ENCODE peak calls at places on chromosomes 2 and 18, in six cellular contexts. E is germinal center; A is activated effector memory CD4-positive, alpha-beta T cell treated with Interleukin-2 at 50 U/mL for 16 hours; I is caudate nucleus; M is activated naive CD4-positive, alpha-beta T cell treated with Interleukin-2 at 50 U/mL for 16 hours; F is NT2/D1. L is an unnamed sample.
A peak's percentile ranks its signal among the peaks of the same experiment; 100 is the strongest.

GRCh38 chr18:8947576-8947975 is 154.9 kb upstream of the NDUFV2 start:
- DNase-seq in M (no peak), A (no peak), E (no peak), F (no peak), I (no peak), L (no peak)

GRCh38 chr2:150610670-150611279 is 123.3 kb upstream of the RND3 start:
- DNase-seq in E (no peak), F (peak; percentile 46), M (no peak), A (no peak), I (no peak), L (peak; percentile 25)

GRCh38 chr2:179264238-179265081 is at the start of gene SESTD1:
- DNase-seq in E (peak; percentile 72), A (peak; percentile 51), M (peak; percentile 63), F (peak; percentile 38), I (peak; percentile 19), L (no peak)

GRCh38 chr2:33426666-33427231 is 49.7 kb upstream of the RASGRP3 start:
- DNase-seq in A (no peak), I (no peak), M (no peak), F (no peak), E (no peak), L (no peak)

GRCh38 chr2:230418341-230419016 is 2.5 kb downstream of the SP100 start:
- DNase-seq in A (no peak), I (no peak), E (no peak), F (no peak), M (no peak), L (no peak)

GRCh38 chr18:46939998-46940571 is 22.7 kb downstream of the KATNAL2 start:
- DNase-seq in F (no peak), M (no peak), E (no peak), A (no peak), I (no peak), L (no peak)

GRCh38 chr2:119441376-119442231 is 9.9 kb downstream of the TMEM37 start:
- DNase-seq in I (no peak), A (no peak), M (no peak), E (no peak), F (no peak), L (no peak)

GRCh38 chr2:235716875-235717496 is 223.1 kb downstream of the AGAP1 start:
- DNase-seq in M (no peak), A (no peak), F (no peak), I (no peak), E (no peak), L (no peak)

GRCh38 chr2:75142081-75142480 is 57.2 kb downstream of the TACR1 start:
- DNase-seq in F (no peak), A (no peak), E (no peak), I (no peak), M (no peak), L (no peak)

GRCh38 chr2:171529914-171530313 is 7.6 kb downstream of the CYBRD1 start:
- DNase-seq in E (no peak), F (no peak), I (no peak), M (no peak), A (no peak), L (no peak)

GRCh38 chr2:100956081-100956480 is 46.0 kb upstream of the RPL31 start:
- DNase-seq in A (no peak), M (no peak), E (no peak), F (no peak), I (no peak), L (no peak)

GRCh38 chr2:225668606-225669266 is 269.2 kb downstream of the NYAP2 start:
- DNase-seq in M (no peak), F (peak; percentile 57), I (no peak), A (no peak), E (peak; percentile 30), L (no peak)

GRCh38 chr2:23600336-23600735 is 215.4 kb downstream of the KLHL29 start:
- DNase-seq in M (no peak), E (no peak), A (no peak), F (no peak), I (no peak), L (no peak)

GRCh38 chr2:32858713-32859112 is 88.0 kb upstream of the LTBP1 start:
- DNase-seq in I (no peak), A (no peak), E (no peak), F (no peak), M (no peak), L (no peak)

GRCh38 chr2:226423498-226423960 is 376.1 kb downstream of the IRS1 start:
- DNase-seq in I (peak; percentile 5), A (peak; percentile 31), E (peak; percentile 12), F (no peak), M (peak; percentile 57), L (no peak)

GRCh38 chr2:26185954-26186353 is 13.1 kb downstream of the GAREM2 start:
- DNase-seq in F (no peak), I (no peak), A (no peak), E (no peak), M (no peak), L (no peak)

GRCh38 chr18:45061359-45061758 is 380.7 kb downstream of the SETBP1 start:
- DNase-seq in E (no peak), F (no peak), M (no peak), A (no peak), I (no peak), L (no peak)

GRCh38 chr2:215505044-215505786 is 69.3 kb upstream of the FN1 start:
- DNase-seq in M (no peak), F (no peak), E (no peak), A (no peak), I (no peak), L (no peak)

GRCh38 chr2:237626813-237627451 is 455 bp upstream of the LRRFIP1 start:
- DNase-seq in F (no peak), M (no peak), I (no peak), A (no peak), E (no peak), L (no peak)

GRCh38 chr2:68767031-68767961 is 32.7 kb downstream of the ARHGAP25 start:
- DNase-seq in I (no peak), E (no peak), F (no peak), A (peak; percentile 49), M (peak; percentile 47), L (no peak)

GRCh38 chr2:51782874-51783765 is 751.2 kb upstream of the NRXN1 start:
- DNase-seq in E (no peak), M (no peak), A (no peak), F (no peak), I (no peak), L (no peak)

GRCh38 chr2:160432633-160433032 is 61.0 kb downstream of the RBMS1 start:
- DNase-seq in F (no peak), I (no peak), A (no peak), M (no peak), E (no peak), L (no peak)

GRCh38 chr18:41872206-41872605 is 82.8 kb upstream of the PIK3C3 start:
- DNase-seq in E (no peak), F (no peak), A (no peak), I (no peak), M (no peak), L (no peak)

GRCh38 chr2:186422226-186422625 is 63.8 kb upstream of the ZC3H15 start:
- DNase-seq in E (no peak), F (no peak), A (no peak), I (no peak), M (no peak), L (no peak)

GRCh38 chr2:177264209-177264538 is 353 bp downstream of the NFE2L2 start:
- DNase-seq in A (no peak), F (no peak), E (no peak), I (no peak), M (no peak), L (no peak)

GRCh38 chr2:234970467-234970866 is 18.6 kb downstream of the SH3BP4 start:
- DNase-seq in F (no peak), M (no peak), I (no peak), A (no peak), E (no peak), L (no peak)

GRCh38 chr2:11787991-11788390 is 41.6 kb downstream of the LPIN1 start:
- DNase-seq in I (no peak), E (no peak), F (no peak), M (no peak), A (no peak), L (no peak)

GRCh38 chr2:162113771-162114168 is 38.3 kb downstream of the GCG start:
- DNase-seq in M (no peak), I (no peak), A (no peak), F (no peak), E (no peak), L (no peak)

GRCh38 chr2:216029416-216030129 is 16.2 kb upstream of the MREG start:
- DNase-seq in I (no peak), F (no peak), M (no peak), A (no peak), E (no peak), L (no peak)

GRCh38 chr18:42752921-42753320 is 362.6 kb downstream of the RIT2 start:
- DNase-seq in A (no peak), E (no peak), F (no peak), I (no peak), M (no peak), L (no peak)

GRCh38 chr2:222912117-222912516 is 51.3 kb downstream of the ACSL3 start:
- DNase-seq in M (no peak), I (no peak), A (no peak), E (peak; percentile 82), F (no peak), L (no peak)

GRCh38 chr2:168954256-168954655 is 53.2 kb downstream of the G6PC2 start:
- DNase-seq in A (no peak), M (no peak), E (no peak), I (no peak), F (no peak), L (no peak)

GRCh38 chr2:219459460-219460311 is 25.0 kb downstream of the SPEG start:
- DNase-seq in A (peak; percentile 11), F (no peak), E (peak; percentile 69), I (no peak), M (peak; percentile 43), L (no peak)